ENCODE peak calls at places on chromosomes 3 and 15, in five cellular contexts. X, G, F, O and M are unnamed samples.

GRCh38 chr3:66823532-66823931 is 174.6 kb upstream of the KBTBD8 start:
- DNase-seq in F (no peak), O (no peak), X (no peak), G (no peak), M (no peak)

GRCh38 chr3:182704926-182705325 is 88.4 kb upstream of the ATP11B start:
- DNase-seq in X (no peak), F (no peak), O (peak; percentile 73), G (no peak), M (no peak)

GRCh38 chr3:124076231-124076630 is 84.3 kb upstream of the ROPN1 start:
- DNase-seq in F (no peak), X (no peak), G (no peak), O (no peak), M (no peak)

GRCh38 chr3:99833833-99834583 is 16.3 kb downstream of the CMSS1 start:
- DNase-seq in G (no peak), F (no peak), X (no peak), O (no peak), M (no peak)

GRCh38 chr3:141305436-141305835 is 62.9 kb upstream of the ZBTB38 start:
- DNase-seq in G (no peak), F (peak; percentile 30), O (peak; percentile 21), X (no peak), M (no peak)

GRCh38 chr3:130850044-130850797 is 43.7 kb upstream of the ATP2C1 start:
- DNase-seq in O (no peak), F (peak; percentile 98), X (no peak), G (peak; percentile 36), M (peak; percentile 17)

GRCh38 chr3:169286214-169286613 is 377.3 kb downstream of the MECOM start:
- DNase-seq in F (no peak), O (no peak), G (no peak), X (no peak), M (no peak)

GRCh38 chr3:125585595-125586223 is 9.6 kb downstream of the OSBPL11 start:
- DNase-seq in O (peak; percentile 86), F (peak; percentile 37), X (peak; percentile 45), G (peak; percentile 63), M (peak; percentile 27)

GRCh38 chr3:150547045-150547753 is 612 bp downstream of the EIF2A start:
- DNase-seq in X (no peak), G (no peak), O (no peak), F (peak; percentile 23), M (no peak)

GRCh38 chr3:4722103-4722502 is 229.0 kb downstream of the ITPR1 start:
- DNase-seq in G (peak; percentile 37), O (peak; percentile 28), F (peak; percentile 81), X (no peak), M (no peak)

GRCh38 chr15:44101944-44102343 is 93.1 kb downstream of the FRMD5 start:
- DNase-seq in G (no peak), X (no peak), O (no peak), F (peak; percentile 78), M (no peak)

GRCh38 chr3:149145361-149145760 is 15.9 kb downstream of the HPS3 start:
- DNase-seq in F (no peak), G (no peak), O (no peak), X (no peak), M (no peak)

GRCh38 chr3:17231537-17232261 is 346.9 kb downstream of the PLCL2 start:
- DNase-seq in G (no peak), X (no peak), O (no peak), F (no peak), M (no peak)

GRCh38 chr3:150278843-150279341 is 129.2 kb upstream of the TSC22D2 start:
- DNase-seq in X (no peak), G (no peak), F (no peak), O (peak; percentile 35), M (no peak)

GRCh38 chr3:19272296-19272695 is 124.0 kb downstream of the KCNH8 start:
- DNase-seq in F (no peak), G (no peak), X (no peak), O (no peak), M (no peak)

GRCh38 chr3:170524072-170524471 is 61.8 kb downstream of the SLC7A14 start:
- DNase-seq in G (no peak), X (no peak), O (no peak), F (no peak), M (no peak)

GRCh38 chr15:100248236-100248635 is 93.5 kb downstream of the ADAMTS17 start:
- DNase-seq in X (no peak), G (no peak), F (no peak), O (no peak), M (no peak)

GRCh38 chr15:69090197-69090948 is 70.1 kb upstream of the GLCE start:
- DNase-seq in F (peak; percentile 37), X (no peak), G (no peak), O (peak; percentile 94), M (no peak)

GRCh38 chr3:125683067-125683844 is 88.0 kb upstream of the OSBPL11 start:
- DNase-seq in O (no peak), X (no peak), F (no peak), G (peak; percentile 30), M (no peak)

GRCh38 chr15:67790610-67791319 is 34.5 kb upstream of the SKOR1 start:
- DNase-seq in O (no peak), G (no peak), F (peak; percentile 2), X (no peak), M (no peak)

GRCh38 chr3:60772584-60772983 is 478.7 kb downstream of the FHIT start:
- DNase-seq in X (no peak), O (peak; percentile 86), G (no peak), F (no peak), M (no peak)

GRCh38 chr3:196661400-196661799 is 21.9 kb downstream of the NRROS start:
- DNase-seq in G (no peak), X (no peak), O (no peak), F (no peak), M (no peak)

GRCh38 chr3:45023675-45024074 is 2.4 kb upstream of the CLEC3B start:
- DNase-seq in X (no peak), O (no peak), G (no peak), F (no peak), M (no peak)

GRCh38 chr3:45027406-45027805 is 1.3 kb downstream of the CLEC3B start:
- DNase-seq in X (no peak), G (no peak), F (no peak), O (no peak), M (no peak)

GRCh38 chr3:45024601-45025262 is 1.4 kb upstream of the CLEC3B start:
- DNase-seq in O (no peak), G (peak; percentile 56), X (no peak), F (no peak), M (no peak)

GRCh38 chr3:45026957-45027356 is 854 bp downstream of the CLEC3B start:
- DNase-seq in X (no peak), G (peak; percentile 92), F (peak; percentile 27), O (no peak), M (no peak)

GRCh38 chr3:45026038-45026437 is at the start of gene CLEC3B:
- DNase-seq in O (no peak), X (peak; percentile 61), G (peak; percentile 91), F (no peak), M (no peak)
- H3K4me1 ChIP-seq in O (no peaks in the 10 kb centered on the region), X (peaks cover 7% of the 10 kb centered on the region), G (peaks cover 38% of the 10 kb centered on the region), F (peaks cover 15% of the 10 kb centered on the region), M (peaks cover 6% of the 10 kb centered on the region)

DNA sequence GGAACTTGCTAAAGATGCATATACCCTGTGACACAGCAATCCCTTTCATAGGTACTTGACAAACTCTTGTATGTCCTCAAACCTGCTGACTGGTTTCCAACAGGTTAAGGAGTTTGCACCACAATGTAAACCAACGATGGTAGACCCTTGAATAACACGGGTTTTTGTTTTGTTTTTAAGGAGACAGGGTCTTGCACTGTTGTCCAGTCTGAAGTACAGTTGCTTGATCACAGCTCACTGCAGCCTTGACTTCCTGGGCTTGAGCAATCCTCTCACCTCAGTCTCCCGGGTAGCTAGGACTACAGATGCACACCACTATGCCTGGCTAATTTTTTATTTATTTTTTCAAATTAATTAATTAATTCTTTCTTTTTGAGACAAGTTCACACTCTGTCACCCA is 23.3 kb downstream of the SIN3A start:
- DNase-seq in O (no peak), G (no peak), F (no peak), X (no peak), M (no peak)
- H3K27ac ChIP-seq in O (no peak overlapping the region), G (no peak overlapping the region), F (no peak overlapping the region), X (no peak overlapping the region), M (no peak overlapping the region)

DNA sequence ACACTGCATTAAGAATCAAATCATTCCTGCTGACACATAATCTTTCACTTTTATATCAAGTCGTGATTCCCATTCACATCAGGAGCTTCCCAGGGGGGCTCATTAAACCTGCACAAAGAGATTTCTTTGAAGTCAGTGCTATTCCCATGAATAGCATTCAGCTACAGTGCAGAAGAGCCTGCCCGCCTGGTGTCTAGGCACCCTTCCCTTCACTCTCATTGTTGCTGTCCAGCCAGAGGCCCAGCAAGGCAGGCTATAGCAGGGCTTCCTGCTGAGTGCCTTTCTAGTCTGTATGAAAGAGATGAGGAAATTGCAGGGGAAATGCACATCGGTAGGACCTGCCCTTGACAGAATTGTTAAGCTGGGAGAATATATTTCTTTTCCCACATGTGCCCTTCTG is 4.5 kb upstream of the GJD2 start:
- DNase-seq in O (no peak), F (no peak), G (no peak), X (no peak), M (no peak)
- H3K27me3 ChIP-seq in O (peaks cover 45% of the 10 kb centered on the region), F (peaks cover 42% of the 10 kb centered on the region), G (peaks cover 46% of the 10 kb centered on the region), X (no peaks in the 10 kb centered on the region), M (peaks cover 2% of the 10 kb centered on the region)

GRCh38 chr3:55532806-55533205 is 45.7 kb upstream of the WNT5A start:
- DNase-seq in G (no peak), X (no peak), O (no peak), F (no peak), M (no peak)

GRCh38 chr3:55534876-55535275 is 47.8 kb upstream of the WNT5A start:
- DNase-seq in O (no peak), X (no peak), F (peak; percentile 75), G (no peak), M (no peak)

GRCh38 chr3:55526332-55527030 is 39.4 kb upstream of the WNT5A start:
- DNase-seq in X (no peak), G (no peak), F (no peak), O (no peak), M (no peak)

GRCh38 chr3:55527381-55527780 is 40.3 kb upstream of the WNT5A start:
- DNase-seq in G (no peak), X (no peak), O (no peak), F (no peak), M (no peak)

GRCh38 chr3:55531266-55531665 is 44.2 kb upstream of the WNT5A start:
- DNase-seq in F (no peak), G (no peak), X (no peak), O (no peak), M (no peak)
- H3K4me1 ChIP-seq in F (no peaks in the 10 kb centered on the region), G (no peaks in the 10 kb centered on the region), X (no peaks in the 10 kb centered on the region), O (peaks cover 11% of the 10 kb centered on the region), M (no peaks in the 10 kb centered on the region)

GRCh38 chr3:142817356-142817755 is 71.5 kb downstream of the PCOLCE2 start:
- DNase-seq in O (no peak), X (no peak), G (no peak), F (no peak), M (no peak)
- H3K27ac ChIP-seq in O (no peak overlapping the region), X (no peak overlapping the region), G (no peak overlapping the region), F (no peak overlapping the region), M (no peak overlapping the region)

GRCh38 chr3:191301017-191301416 is 28.2 kb upstream of the CCDC50 start:
- DNase-seq in F (no peak), G (no peak), X (no peak), O (no peak), M (no peak)
- H3K27me3 ChIP-seq in F (no peaks in the 10 kb centered on the region), G (no peaks in the 10 kb centered on the region), X (no peaks in the 10 kb centered on the region), O (no peaks in the 10 kb centered on the region), M (no peaks in the 10 kb centered on the region)

DNA sequence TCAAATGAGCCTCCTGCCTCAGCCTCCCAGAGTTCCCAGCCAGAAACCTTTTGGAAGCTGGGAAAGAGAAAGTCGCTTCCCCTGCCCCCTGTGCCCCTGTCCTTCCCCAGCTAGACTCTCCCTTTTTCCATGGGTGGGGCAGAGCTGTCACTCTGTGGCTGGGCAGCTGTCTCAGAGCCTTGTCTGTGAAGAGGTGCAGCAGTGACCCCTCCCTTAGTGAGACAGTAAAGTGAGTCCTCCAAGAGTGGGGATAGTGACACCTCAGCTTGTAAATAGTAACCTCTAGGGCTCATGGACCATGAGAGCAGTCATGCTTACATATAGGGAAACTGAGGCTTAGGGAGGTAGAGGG is 76.3 kb downstream of the SMAD6 start:
- DNase-seq in F (no peak), G (no peak), X (no peak), O (no peak), M (no peak)
- H3K4me1 ChIP-seq in F (peaks cover 18% of the 10 kb centered on the region), G (peaks cover 55% of the 10 kb centered on the region), X (no peaks in the 10 kb centered on the region), O (peaks cover 13% of the 10 kb centered on the region), M (no peaks in the 10 kb centered on the region)